ENCODE peak calls at places on chromosomes 12 and 14, in five cellular contexts. One of them, this sample, is unnamed.

GRCh38 chr14:97426776-97427175 is 629.6 kb downstream of the VRK1 start:
- DNase-seq in keratinocyte: no peak
- DNase-seq in hepatocyte: no peak
- DNase-seq in neural progenitor cell: no peak
- DNase-seq in GM23338: no peak
- DNase-seq in this sample: no peak

GRCh38 chr14:78982551-78982950 is 812.4 kb downstream of the NRXN3 start:
- DNase-seq in keratinocyte: no peak
- DNase-seq in hepatocyte: no peak
- DNase-seq in neural progenitor cell: no peak
- DNase-seq in GM23338: no peak
- DNase-seq in this sample: no peak

GRCh38 chr14:54332490-54332889 is 64.3 kb upstream of the CDKN3 start:
- DNase-seq in keratinocyte: no peak
- DNase-seq in hepatocyte: no peak
- DNase-seq in neural progenitor cell: no peak
- DNase-seq in GM23338: no peak
- DNase-seq in this sample: no peak

GRCh38 chr12:546920-547845 is 87.4 kb downstream of the B4GALNT3 start:
- DNase-seq in keratinocyte: no peak
- DNase-seq in hepatocyte: peak; percentile 78
- DNase-seq in neural progenitor cell: peak; percentile 82
- DNase-seq in GM23338: peak; percentile 75
- DNase-seq in this sample: peak; percentile 64

GRCh38 chr12:116179384-116179783 is 98.1 kb downstream of the MED13L start:
- DNase-seq in keratinocyte: no peak
- DNase-seq in hepatocyte: no peak
- DNase-seq in neural progenitor cell: no peak
- DNase-seq in GM23338: no peak
- DNase-seq in this sample: no peak

GRCh38 chr14:77033622-77034521 is 5.4 kb upstream of the IRF2BPL start:
- DNase-seq in keratinocyte: no peak
- DNase-seq in hepatocyte: peak; percentile 94
- DNase-seq in neural progenitor cell: peak; percentile 91
- DNase-seq in GM23338: peak; percentile 95
- DNase-seq in this sample: peak; percentile 94

GRCh38 chr12:9868271-9868815 is 811 bp downstream of the CLEC2B start:
- DNase-seq in keratinocyte: no peak
- DNase-seq in hepatocyte: no peak
- DNase-seq in neural progenitor cell: no peak
- DNase-seq in GM23338: no peak
- DNase-seq in this sample: no peak

GRCh38 chr12:111409403-111410228 is 3.9 kb downstream of the SH2B3 start:
- DNase-seq in keratinocyte: no peak
- DNase-seq in hepatocyte: no peak
- DNase-seq in neural progenitor cell: no peak
- DNase-seq in GM23338: no peak
- DNase-seq in this sample: no peak

GRCh38 chr12:599756-600155 is 63.5 kb downstream of the NINJ2 start:
- DNase-seq in keratinocyte: no peak
- DNase-seq in hepatocyte: no peak
- DNase-seq in neural progenitor cell: no peak
- DNase-seq in GM23338: no peak
- DNase-seq in this sample: no peak

GRCh38 chr12:65695077-65695865 is 129.0 kb upstream of the HMGA2 start:
- DNase-seq in keratinocyte: peak; percentile 84
- DNase-seq in hepatocyte: peak; percentile 69
- DNase-seq in neural progenitor cell: no peak
- DNase-seq in GM23338: peak; percentile 7
- DNase-seq in this sample: peak; percentile 86

GRCh38 chr12:62919827-62920226 is 15.1 kb downstream of the PPM1H start:
- DNase-seq in keratinocyte: no peak
- DNase-seq in hepatocyte: no peak
- DNase-seq in neural progenitor cell: no peak
- DNase-seq in GM23338: no peak
- DNase-seq in this sample: peak; percentile 10

GRCh38 chr14:89921896-89922548 is 32.5 kb downstream of the EFCAB11 start:
- DNase-seq in keratinocyte: peak; percentile 25
- DNase-seq in hepatocyte: no peak
- DNase-seq in neural progenitor cell: no peak
- DNase-seq in GM23338: no peak
- DNase-seq in this sample: no peak

GRCh38 chr14:31025335-31026075 is at the start of gene AP4S1:
- DNase-seq in keratinocyte: no peak
- DNase-seq in hepatocyte: peak; percentile 65
- DNase-seq in neural progenitor cell: peak; percentile 69
- DNase-seq in GM23338: peak; percentile 71
- DNase-seq in this sample: peak; percentile 26

GRCh38 chr14:63535918-63536317 is 7.3 kb downstream of the PPP2R5E start:
- DNase-seq in keratinocyte: no peak
- DNase-seq in hepatocyte: no peak
- DNase-seq in neural progenitor cell: no peak
- DNase-seq in GM23338: no peak
- DNase-seq in this sample: no peak

GRCh38 chr12:104627975-104628322 is 171.2 kb downstream of the CHST11 start:
- DNase-seq in keratinocyte: no peak
- DNase-seq in hepatocyte: no peak
- DNase-seq in neural progenitor cell: no peak
- DNase-seq in GM23338: no peak
- DNase-seq in this sample: no peak

GRCh38 chr12:30286345-30286926 is 409.2 kb downstream of the IPO8 start:
- DNase-seq in keratinocyte: no peak
- DNase-seq in hepatocyte: peak; percentile 49
- DNase-seq in neural progenitor cell: peak; percentile 48
- DNase-seq in GM23338: peak; percentile 52
- DNase-seq in this sample: no peak

GRCh38 chr12:43131304-43131703 is 420.7 kb downstream of the ADAMTS20 start:
- DNase-seq in keratinocyte: no peak
- DNase-seq in hepatocyte: no peak
- DNase-seq in neural progenitor cell: peak; percentile 19
- DNase-seq in GM23338: peak; percentile 57
- DNase-seq in this sample: no peak

GRCh38 chr12:65634626-65635331 is 189.5 kb upstream of the HMGA2 start:
- DNase-seq in keratinocyte: no peak
- DNase-seq in hepatocyte: peak; percentile 22
- DNase-seq in neural progenitor cell: no peak
- DNase-seq in GM23338: no peak
- DNase-seq in this sample: peak; percentile 72

GRCh38 chr14:74324945-74325361 is 22.2 kb upstream of the ABCD4 start:
- DNase-seq in keratinocyte: no peak
- DNase-seq in hepatocyte: peak; percentile 56
- DNase-seq in neural progenitor cell: peak; percentile 74
- DNase-seq in GM23338: peak; percentile 90
- DNase-seq in this sample: peak; percentile 39

GRCh38 chr12:49304161-49304560 is 9.2 kb downstream of the PRPH start:
- DNase-seq in keratinocyte: no peak
- DNase-seq in hepatocyte: no peak
- DNase-seq in neural progenitor cell: no peak
- DNase-seq in GM23338: no peak
- DNase-seq in this sample: no peak

GRCh38 chr14:93945070-93945399 is 17.9 kb downstream of the FAM181A start:
- DNase-seq in keratinocyte: no peak
- DNase-seq in hepatocyte: no peak
- DNase-seq in neural progenitor cell: no peak
- DNase-seq in GM23338: no peak
- DNase-seq in this sample: no peak

GRCh38 chr14:87888136-87888999 is 104.6 kb downstream of the GALC start:
- DNase-seq in keratinocyte: no peak
- DNase-seq in hepatocyte: peak; percentile 12
- DNase-seq in neural progenitor cell: peak; percentile 48
- DNase-seq in GM23338: peak; percentile 82
- DNase-seq in this sample: no peak

GRCh38 chr14:97077687-97078086 is 280.5 kb downstream of the VRK1 start:
- DNase-seq in keratinocyte: no peak
- DNase-seq in hepatocyte: no peak
- DNase-seq in neural progenitor cell: no peak
- DNase-seq in GM23338: no peak
- DNase-seq in this sample: peak; percentile 1

GRCh38 chr12:75489613-75490210 is 9.2 kb downstream of the GLIPR1 start:
- DNase-seq in keratinocyte: no peak
- DNase-seq in hepatocyte: no peak
- DNase-seq in neural progenitor cell: no peak
- DNase-seq in GM23338: peak; percentile 12
- DNase-seq in this sample: no peak

GRCh38 chr12:65524666-65525065 is 246.2 kb downstream of the MSRB3 start:
- DNase-seq in keratinocyte: no peak
- DNase-seq in hepatocyte: no peak
- DNase-seq in neural progenitor cell: no peak
- DNase-seq in GM23338: no peak
- DNase-seq in this sample: no peak

GRCh38 chr14:49931523-49931922 is 38.6 kb downstream of the ARF6 start:
- DNase-seq in keratinocyte: no peak
- DNase-seq in hepatocyte: no peak
- DNase-seq in neural progenitor cell: no peak
- DNase-seq in GM23338: no peak
- DNase-seq in this sample: no peak

GRCh38 chr14:49933128-49933527 is 40.2 kb downstream of the ARF6 start:
- DNase-seq in keratinocyte: no peak
- DNase-seq in hepatocyte: no peak
- DNase-seq in neural progenitor cell: no peak
- DNase-seq in GM23338: no peak
- DNase-seq in this sample: no peak

GRCh38 chr14:49933704-49934103 is 40.8 kb downstream of the ARF6 start:
- DNase-seq in keratinocyte: no peak
- DNase-seq in hepatocyte: no peak
- DNase-seq in neural progenitor cell: no peak
- DNase-seq in GM23338: no peak
- DNase-seq in this sample: no peak

GRCh38 chr14:49928010-49928409 is 35.1 kb downstream of the ARF6 start:
- DNase-seq in keratinocyte: no peak
- DNase-seq in hepatocyte: no peak
- DNase-seq in neural progenitor cell: no peak
- DNase-seq in GM23338: no peak
- DNase-seq in this sample: no peak

DNA sequence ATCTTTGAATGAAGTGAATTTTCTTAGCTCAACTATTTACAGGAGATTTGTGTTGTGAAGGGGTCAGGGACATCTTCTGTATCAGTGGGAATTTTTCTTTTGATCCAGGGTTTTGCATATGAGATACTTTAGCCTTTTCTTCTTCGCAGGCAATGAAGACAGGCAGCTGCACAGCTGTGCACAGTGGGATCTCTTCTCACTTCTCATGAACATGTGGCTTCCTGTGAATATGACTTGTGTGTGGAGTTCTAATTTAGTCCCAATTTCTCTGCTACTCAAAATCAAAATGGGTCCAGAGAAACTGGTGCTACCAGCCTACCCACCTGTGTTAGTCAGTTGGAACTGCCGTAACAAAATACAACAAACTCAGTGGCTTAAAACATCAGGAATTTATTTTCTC is 37.8 kb downstream of the ARF6 start:
- DNase-seq in keratinocyte: no peak
- DNase-seq in hepatocyte: no peak
- DNase-seq in neural progenitor cell: no peak
- DNase-seq in GM23338: no peak
- DNase-seq in this sample: no peak
- H2AFZ ChIP-seq in keratinocyte: no peak overlapping the region
- H2AFZ ChIP-seq in hepatocyte: no peak overlapping the region
- H2AFZ ChIP-seq in neural progenitor cell: no peak overlapping the region
- H2AFZ ChIP-seq in GM23338: peak overlapping the region; percentile 59
- H2AFZ ChIP-seq in this sample: no peak overlapping the region

GRCh38 chr12:56723352-56723751 is 1.7 kb downstream of the NACA start:
- DNase-seq in keratinocyte: no peak
- DNase-seq in hepatocyte: no peak
- DNase-seq in neural progenitor cell: no peak
- DNase-seq in GM23338: no peak
- DNase-seq in this sample: no peak

GRCh38 chr12:56724660-56724988 is 475 bp downstream of the NACA start:
- DNase-seq in keratinocyte: no peak
- DNase-seq in hepatocyte: peak; percentile 23
- DNase-seq in neural progenitor cell: peak; percentile 33
- DNase-seq in GM23338: peak; percentile 24
- DNase-seq in this sample: no peak

GRCh38 chr12:56724989-56725722 is at the start of gene NACA:
- DNase-seq in keratinocyte: peak; percentile 87
- DNase-seq in hepatocyte: peak; percentile 97
- DNase-seq in neural progenitor cell: peak; percentile 96
- DNase-seq in GM23338: peak; percentile 98
- DNase-seq in this sample: peak; percentile 95

GRCh38 chr12:56722832-56723231 is 2.3 kb downstream of the NACA start:
- DNase-seq in keratinocyte: no peak
- DNase-seq in hepatocyte: no peak
- DNase-seq in neural progenitor cell: no peak
- DNase-seq in GM23338: no peak
- DNase-seq in this sample: peak; percentile 48

GRCh38 chr12:56723889-56724659 is 1.0 kb downstream of the NACA start:
- DNase-seq in keratinocyte: no peak
- DNase-seq in hepatocyte: peak; percentile 75
- DNase-seq in neural progenitor cell: peak; percentile 39
- DNase-seq in GM23338: peak; percentile 18
- DNase-seq in this sample: no peak
- TF ChIP-seq CTCF in keratinocyte: no peak
- TF ChIP-seq CTCF in hepatocyte: no peak
- TF ChIP-seq CTCF in neural progenitor cell: no peak
- TF ChIP-seq CTCF in GM23338: no peak
- TF ChIP-seq CTCF in this sample: no peak

GRCh38 chr12:46164186-46164585 is 104.7 kb downstream of the SLC38A1 start:
- DNase-seq in keratinocyte: no peak
- DNase-seq in hepatocyte: no peak
- DNase-seq in neural progenitor cell: no peak
- DNase-seq in GM23338: no peak
- DNase-seq in this sample: no peak

GRCh38 chr12:46165191-46165590 is 103.7 kb downstream of the SLC38A1 start:
- DNase-seq in keratinocyte: no peak
- DNase-seq in hepatocyte: no peak
- DNase-seq in neural progenitor cell: no peak
- DNase-seq in GM23338: no peak
- DNase-seq in this sample: no peak

GRCh38 chr12:46174061-46174662 is 94.7 kb downstream of the SLC38A1 start:
- DNase-seq in keratinocyte: no peak
- DNase-seq in hepatocyte: no peak
- DNase-seq in neural progenitor cell: no peak
- DNase-seq in GM23338: no peak
- DNase-seq in this sample: no peak

GRCh38 chr12:46167412-46167811 is 101.4 kb downstream of the SLC38A1 start:
- DNase-seq in keratinocyte: no peak
- DNase-seq in hepatocyte: no peak
- DNase-seq in neural progenitor cell: no peak
- DNase-seq in GM23338: no peak
- DNase-seq in this sample: no peak

GRCh38 chr12:46168426-46168825 is 100.4 kb downstream of the SLC38A1 start:
- DNase-seq in keratinocyte: no peak
- DNase-seq in hepatocyte: no peak
- DNase-seq in neural progenitor cell: no peak
- DNase-seq in GM23338: no peak
- DNase-seq in this sample: no peak
- H2AFZ ChIP-seq in keratinocyte: no peak overlapping the region
- H2AFZ ChIP-seq in hepatocyte: no peak overlapping the region
- H2AFZ ChIP-seq in neural progenitor cell: no peak overlapping the region
- H2AFZ ChIP-seq in GM23338: no peak overlapping the region
- H2AFZ ChIP-seq in this sample: no peak overlapping the region

DNA sequence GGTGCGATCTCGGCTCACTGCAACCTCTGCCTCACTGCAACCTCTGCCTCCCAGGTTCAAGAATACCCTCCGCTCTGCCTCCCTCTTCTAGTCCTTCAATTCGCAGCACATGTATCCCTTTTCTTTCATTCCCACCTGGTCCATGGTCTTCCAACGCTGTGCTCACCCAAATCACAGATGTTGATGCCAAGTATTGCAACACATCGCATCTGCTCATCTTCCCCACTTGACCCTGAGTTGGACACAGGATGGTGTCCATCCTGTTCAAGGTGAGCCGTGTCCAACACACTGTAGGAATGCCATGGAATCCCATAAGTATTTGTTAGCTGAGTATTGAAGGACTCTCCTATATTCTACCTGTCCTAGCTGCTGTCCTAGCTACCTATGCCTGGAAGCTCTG is 50.6 kb upstream of the ETV6 start:
- DNase-seq in keratinocyte: no peak
- DNase-seq in hepatocyte: no peak
- DNase-seq in neural progenitor cell: no peak
- DNase-seq in GM23338: no peak
- DNase-seq in this sample: no peak
- TF ChIP-seq CTCF in keratinocyte: no peak
- TF ChIP-seq CTCF in hepatocyte: no peak
- TF ChIP-seq CTCF in neural progenitor cell: no peak
- TF ChIP-seq CTCF in GM23338: no peak
- TF ChIP-seq CTCF in this sample: no peak

This sample was measured in PC-9.